ENCODE peak calls at places on chromosomes 2 and 18, in six cellular contexts. One of them, this sample, is unnamed.

GRCh38 chr2:60406192-60406591 is 147.3 kb downstream of the BCL11A start:
- DNase-seq in activated T-helper 1 cell treated with anti-CD3 and anti-CD28 coated beads, Interleukin-2, amount 50 U/mL, for 16 hours: no peak
- DNase-seq in hippocampal formation: no peak
- DNase-seq in GM10248: no peak
- DNase-seq in activated CD4-positive, alpha-beta T cell treated with anti-CD3 and anti-CD28 coated beads, Interleukin-2, amount 50 U/mL, for 48 hours: no peak
- DNase-seq in gastrocnemius medialis: no peak
- DNase-seq in this sample: no peak

GRCh38 chr18:11323359-11323819 is 174.0 kb upstream of the PIEZO2 start:
- DNase-seq in activated T-helper 1 cell treated with anti-CD3 and anti-CD28 coated beads, Interleukin-2, amount 50 U/mL, for 16 hours: no peak
- DNase-seq in hippocampal formation: no peak
- DNase-seq in GM10248: no peak
- DNase-seq in activated CD4-positive, alpha-beta T cell treated with anti-CD3 and anti-CD28 coated beads, Interleukin-2, amount 50 U/mL, for 48 hours: no peak
- DNase-seq in gastrocnemius medialis: no peak
- DNase-seq in this sample: no peak

GRCh38 chr2:239660390-239661228 is 259.8 kb upstream of the HDAC4 start:
- DNase-seq in activated T-helper 1 cell treated with anti-CD3 and anti-CD28 coated beads, Interleukin-2, amount 50 U/mL, for 16 hours: no peak
- DNase-seq in hippocampal formation: no peak
- DNase-seq in GM10248: no peak
- DNase-seq in activated CD4-positive, alpha-beta T cell treated with anti-CD3 and anti-CD28 coated beads, Interleukin-2, amount 50 U/mL, for 48 hours: no peak
- DNase-seq in gastrocnemius medialis: no peak
- DNase-seq in this sample: no peak

GRCh38 chr2:108833219-108833618 is 46.6 kb downstream of the CCDC138 start:
- DNase-seq in activated T-helper 1 cell treated with anti-CD3 and anti-CD28 coated beads, Interleukin-2, amount 50 U/mL, for 16 hours: no peak
- DNase-seq in hippocampal formation: no peak
- DNase-seq in GM10248: no peak
- DNase-seq in activated CD4-positive, alpha-beta T cell treated with anti-CD3 and anti-CD28 coated beads, Interleukin-2, amount 50 U/mL, for 48 hours: no peak
- DNase-seq in gastrocnemius medialis: no peak
- DNase-seq in this sample: no peak

GRCh38 chr2:40160730-40161129 is 291.2 kb downstream of the SLC8A1 start:
- DNase-seq in activated T-helper 1 cell treated with anti-CD3 and anti-CD28 coated beads, Interleukin-2, amount 50 U/mL, for 16 hours: no peak
- DNase-seq in hippocampal formation: no peak
- DNase-seq in GM10248: no peak
- DNase-seq in activated CD4-positive, alpha-beta T cell treated with anti-CD3 and anti-CD28 coated beads, Interleukin-2, amount 50 U/mL, for 48 hours: no peak
- DNase-seq in gastrocnemius medialis: no peak
- DNase-seq in this sample: no peak

GRCh38 chr2:47651296-47651695 is 131.6 kb upstream of the MSH6 start:
- DNase-seq in activated T-helper 1 cell treated with anti-CD3 and anti-CD28 coated beads, Interleukin-2, amount 50 U/mL, for 16 hours: no peak
- DNase-seq in hippocampal formation: no peak
- DNase-seq in GM10248: no peak
- DNase-seq in activated CD4-positive, alpha-beta T cell treated with anti-CD3 and anti-CD28 coated beads, Interleukin-2, amount 50 U/mL, for 48 hours: no peak
- DNase-seq in gastrocnemius medialis: no peak
- DNase-seq in this sample: no peak

GRCh38 chr18:48696218-48696617 is 157.4 kb downstream of the CTIF start:
- DNase-seq in activated T-helper 1 cell treated with anti-CD3 and anti-CD28 coated beads, Interleukin-2, amount 50 U/mL, for 16 hours: no peak
- DNase-seq in hippocampal formation: no peak
- DNase-seq in GM10248: no peak
- DNase-seq in activated CD4-positive, alpha-beta T cell treated with anti-CD3 and anti-CD28 coated beads, Interleukin-2, amount 50 U/mL, for 48 hours: no peak
- DNase-seq in gastrocnemius medialis: no peak
- DNase-seq in this sample: no peak

GRCh38 chr2:52311862-52312261 is 1279.9 kb upstream of the NRXN1 start:
- DNase-seq in activated T-helper 1 cell treated with anti-CD3 and anti-CD28 coated beads, Interleukin-2, amount 50 U/mL, for 16 hours: no peak
- DNase-seq in hippocampal formation: no peak
- DNase-seq in GM10248: no peak
- DNase-seq in activated CD4-positive, alpha-beta T cell treated with anti-CD3 and anti-CD28 coated beads, Interleukin-2, amount 50 U/mL, for 48 hours: no peak
- DNase-seq in gastrocnemius medialis: no peak
- DNase-seq in this sample: no peak

GRCh38 chr18:80157708-80158343 is 48.8 kb downstream of the ADNP2 start:
- DNase-seq in activated T-helper 1 cell treated with anti-CD3 and anti-CD28 coated beads, Interleukin-2, amount 50 U/mL, for 16 hours: peak; percentile 58
- DNase-seq in hippocampal formation: peak; percentile 53
- DNase-seq in GM10248: peak; percentile 68
- DNase-seq in activated CD4-positive, alpha-beta T cell treated with anti-CD3 and anti-CD28 coated beads, Interleukin-2, amount 50 U/mL, for 48 hours: peak; percentile 89
- DNase-seq in gastrocnemius medialis: peak; percentile 56
- DNase-seq in this sample: peak; percentile 75

GRCh38 chr2:145764631-145765030 is 1244.7 kb upstream of the ZEB2 start:
- DNase-seq in activated T-helper 1 cell treated with anti-CD3 and anti-CD28 coated beads, Interleukin-2, amount 50 U/mL, for 16 hours: no peak
- DNase-seq in hippocampal formation: no peak
- DNase-seq in GM10248: no peak
- DNase-seq in activated CD4-positive, alpha-beta T cell treated with anti-CD3 and anti-CD28 coated beads, Interleukin-2, amount 50 U/mL, for 48 hours: no peak
- DNase-seq in gastrocnemius medialis: peak; percentile 16
- DNase-seq in this sample: no peak

GRCh38 chr2:186841940-186842339 is 7.0 kb downstream of the ZSWIM2 start:
- DNase-seq in activated T-helper 1 cell treated with anti-CD3 and anti-CD28 coated beads, Interleukin-2, amount 50 U/mL, for 16 hours: no peak
- DNase-seq in hippocampal formation: no peak
- DNase-seq in GM10248: no peak
- DNase-seq in activated CD4-positive, alpha-beta T cell treated with anti-CD3 and anti-CD28 coated beads, Interleukin-2, amount 50 U/mL, for 48 hours: no peak
- DNase-seq in gastrocnemius medialis: no peak
- DNase-seq in this sample: no peak

GRCh38 chr2:201701591-201701990 is 3.1 kb upstream of the MPP4 start:
- DNase-seq in activated T-helper 1 cell treated with anti-CD3 and anti-CD28 coated beads, Interleukin-2, amount 50 U/mL, for 16 hours: no peak
- DNase-seq in hippocampal formation: peak; percentile 59
- DNase-seq in GM10248: no peak
- DNase-seq in activated CD4-positive, alpha-beta T cell treated with anti-CD3 and anti-CD28 coated beads, Interleukin-2, amount 50 U/mL, for 48 hours: no peak
- DNase-seq in gastrocnemius medialis: no peak
- DNase-seq in this sample: no peak

GRCh38 chr2:112542974-112543760 is 902 bp downstream of the POLR1B start:
- DNase-seq in activated T-helper 1 cell treated with anti-CD3 and anti-CD28 coated beads, Interleukin-2, amount 50 U/mL, for 16 hours: no peak
- DNase-seq in hippocampal formation: no peak
- DNase-seq in GM10248: no peak
- DNase-seq in activated CD4-positive, alpha-beta T cell treated with anti-CD3 and anti-CD28 coated beads, Interleukin-2, amount 50 U/mL, for 48 hours: peak; percentile 24
- DNase-seq in gastrocnemius medialis: no peak
- DNase-seq in this sample: no peak

GRCh38 chr18:22471546-22472131 is 53.9 kb upstream of the CTAGE1 start:
- DNase-seq in activated T-helper 1 cell treated with anti-CD3 and anti-CD28 coated beads, Interleukin-2, amount 50 U/mL, for 16 hours: no peak
- DNase-seq in hippocampal formation: no peak
- DNase-seq in GM10248: no peak
- DNase-seq in activated CD4-positive, alpha-beta T cell treated with anti-CD3 and anti-CD28 coated beads, Interleukin-2, amount 50 U/mL, for 48 hours: no peak
- DNase-seq in gastrocnemius medialis: no peak
- DNase-seq in this sample: no peak

GRCh38 chr2:50885948-50886347 is 146.0 kb downstream of the NRXN1 start:
- DNase-seq in activated T-helper 1 cell treated with anti-CD3 and anti-CD28 coated beads, Interleukin-2, amount 50 U/mL, for 16 hours: no peak
- DNase-seq in hippocampal formation: no peak
- DNase-seq in GM10248: no peak
- DNase-seq in activated CD4-positive, alpha-beta T cell treated with anti-CD3 and anti-CD28 coated beads, Interleukin-2, amount 50 U/mL, for 48 hours: no peak
- DNase-seq in gastrocnemius medialis: no peak
- DNase-seq in this sample: no peak

GRCh38 chr18:41809652-41810051 is 145.4 kb upstream of the PIK3C3 start:
- DNase-seq in activated T-helper 1 cell treated with anti-CD3 and anti-CD28 coated beads, Interleukin-2, amount 50 U/mL, for 16 hours: no peak
- DNase-seq in hippocampal formation: no peak
- DNase-seq in GM10248: no peak
- DNase-seq in activated CD4-positive, alpha-beta T cell treated with anti-CD3 and anti-CD28 coated beads, Interleukin-2, amount 50 U/mL, for 48 hours: no peak
- DNase-seq in gastrocnemius medialis: no peak
- DNase-seq in this sample: no peak

GRCh38 chr2:189318761-189319160 is 122.5 kb upstream of the WDR75 start:
- DNase-seq in activated T-helper 1 cell treated with anti-CD3 and anti-CD28 coated beads, Interleukin-2, amount 50 U/mL, for 16 hours: no peak
- DNase-seq in hippocampal formation: no peak
- DNase-seq in GM10248: no peak
- DNase-seq in activated CD4-positive, alpha-beta T cell treated with anti-CD3 and anti-CD28 coated beads, Interleukin-2, amount 50 U/mL, for 48 hours: no peak
- DNase-seq in gastrocnemius medialis: no peak
- DNase-seq in this sample: no peak

This sample was measured in amygdala.